ENCODE peak calls at places on chromosomes 16 and 17, in four cellular contexts. One of them, this sample, is unnamed.

GRCh38 chr17:37676115-37676925 is 33.1 kb upstream of the DDX52 start:
- DNase-seq in GM12878: no peak
- DNase-seq in K562: no peak
- DNase-seq in GM23338: no peak
- DNase-seq in this sample: no peak

GRCh38 chr16:66474750-66475199 is 47.7 kb downstream of the BEAN1 start:
- DNase-seq in GM23338: no peak
- DNase-seq in K562: no peak
- DNase-seq in GM12878: peak; percentile 9
- DNase-seq in this sample: no peak

GRCh38 chr16:87897563-87898505 is 28.5 kb upstream of the SLC7A5 start:
- DNase-seq in GM23338: no peak
- DNase-seq in GM12878: no peak
- DNase-seq in K562: no peak
- DNase-seq in this sample: no peak

GRCh38 chr17:72351884-72352346 is 231.1 kb downstream of the SOX9 start:
- DNase-seq in GM23338: peak; percentile 36
- DNase-seq in GM12878: no peak
- DNase-seq in K562: no peak
- DNase-seq in this sample: no peak

GRCh38 chr16:57628008-57628781 is at the start of gene ADGRG1:
- DNase-seq in K562: peak; percentile 89
- DNase-seq in GM23338: peak; percentile 77
- DNase-seq in GM12878: no peak
- DNase-seq in this sample: peak; percentile 71

GRCh38 chr16:53281280-53281679 is 153.0 kb upstream of the RBL2 start:
- DNase-seq in GM23338: no peak
- DNase-seq in GM12878: no peak
- DNase-seq in K562: no peak
- DNase-seq in this sample: no peak

GRCh38 chr16:21301168-21301894 is 23.2 kb upstream of the CRYM start:
- DNase-seq in K562: peak; percentile 85
- DNase-seq in GM23338: peak; percentile 81
- DNase-seq in GM12878: peak; percentile 66
- DNase-seq in this sample: peak; percentile 82

GRCh38 chr16:75627856-75628255 is 4.8 kb upstream of the ADAT1 start:
- DNase-seq in GM23338: no peak
- DNase-seq in GM12878: no peak
- DNase-seq in K562: no peak
- DNase-seq in this sample: no peak

GRCh38 chr17:79620207-79621038 is 9.6 kb upstream of the RBFOX3 start:
- DNase-seq in GM12878: no peak
- DNase-seq in GM23338: no peak
- DNase-seq in K562: no peak
- DNase-seq in this sample: no peak

GRCh38 chr17:78875738-78876597 is 27.0 kb downstream of the CEP295NL start:
- DNase-seq in K562: no peak
- DNase-seq in GM12878: no peak
- DNase-seq in GM23338: no peak
- DNase-seq in this sample: no peak

GRCh38 chr16:21214086-21214485 is 2.7 kb upstream of the ZP2 start:
- DNase-seq in GM12878: no peak
- DNase-seq in GM23338: no peak
- DNase-seq in K562: no peak
- DNase-seq in this sample: no peak

GRCh38 chr16:709651-710499 is 4.3 kb upstream of the FBXL16 start:
- DNase-seq in GM12878: no peak
- DNase-seq in GM23338: peak; percentile 79
- DNase-seq in K562: peak; percentile 85
- DNase-seq in this sample: no peak

GRCh38 chr17:74779948-74780400 is 3.8 kb upstream of the NAT9 start:
- DNase-seq in K562: no peak
- DNase-seq in GM12878: peak; percentile 63
- DNase-seq in GM23338: no peak
- DNase-seq in this sample: no peak

GRCh38 chr17:67800495-67800928 is 24.8 kb upstream of the BPTF start:
- DNase-seq in K562: peak; percentile 81
- DNase-seq in GM23338: peak; percentile 90
- DNase-seq in GM12878: peak; percentile 59
- DNase-seq in this sample: peak; percentile 83

GRCh38 chr16:54116126-54116525 is 170.5 kb downstream of the IRX3 start:
- DNase-seq in GM23338: no peak
- DNase-seq in GM12878: no peak
- DNase-seq in K562: no peak
- DNase-seq in this sample: no peak

GRCh38 chr17:60161598-60162330 is 12.0 kb downstream of the CA4 start:
- DNase-seq in K562: peak; percentile 67
- DNase-seq in GM12878: no peak
- DNase-seq in GM23338: peak; percentile 74
- DNase-seq in this sample: no peak

GRCh38 chr16:84889066-84889465 is 69.3 kb downstream of the CRISPLD2 start:
- DNase-seq in GM12878: no peak
- DNase-seq in GM23338: no peak
- DNase-seq in K562: no peak
- DNase-seq in this sample: no peak

GRCh38 chr17:42774066-42774750 is 959 bp downstream of the VPS25 start:
- DNase-seq in GM23338: no peak
- DNase-seq in GM12878: no peak
- DNase-seq in K562: no peak
- DNase-seq in this sample: no peak

GRCh38 chr16:78507576-78507975 is 408.1 kb downstream of the WWOX start:
- DNase-seq in GM12878: no peak
- DNase-seq in K562: no peak
- DNase-seq in GM23338: no peak
- DNase-seq in this sample: no peak

GRCh38 chr17:8785547-8786412 is 13.4 kb downstream of the MFSD6L start:
- DNase-seq in GM12878: no peak
- DNase-seq in K562: peak; percentile 57
- DNase-seq in GM23338: peak; percentile 95
- DNase-seq in this sample: peak; percentile 64

GRCh38 chr17:12421646-12422306 is 243.9 kb upstream of the MYOCD start:
- DNase-seq in K562: no peak
- DNase-seq in GM23338: no peak
- DNase-seq in GM12878: no peak
- DNase-seq in this sample: no peak

GRCh38 chr16:49834496-49835009 is 21.4 kb downstream of the ZNF423 start:
- DNase-seq in GM23338: peak; percentile 79
- DNase-seq in K562: no peak
- DNase-seq in GM12878: no peak
- DNase-seq in this sample: no peak

GRCh38 chr16:9092282-9092962 is 978 bp downstream of the HAPSTR1 start:
- DNase-seq in K562: peak; percentile 42
- DNase-seq in GM23338: peak; percentile 66
- DNase-seq in GM12878: no peak
- DNase-seq in this sample: no peak

GRCh38 chr16:72388007-72388406 is 216.1 kb upstream of the PMFBP1 start:
- DNase-seq in GM23338: no peak
- DNase-seq in GM12878: no peak
- DNase-seq in K562: no peak
- DNase-seq in this sample: no peak

GRCh38 chr17:8991514-8992285 is 26.2 kb upstream of the PIK3R5 start:
- DNase-seq in K562: peak; percentile 38
- DNase-seq in GM23338: peak; percentile 95
- DNase-seq in GM12878: no peak
- DNase-seq in this sample: peak; percentile 51

GRCh38 chr17:17741346-17742023 is 60.2 kb downstream of the RAI1 start:
- DNase-seq in K562: no peak
- DNase-seq in GM23338: peak; percentile 67
- DNase-seq in GM12878: no peak
- DNase-seq in this sample: no peak

GRCh38 chr17:50304781-50305404 is 30.6 kb downstream of the TMEM92 start:
- DNase-seq in K562: no peak
- DNase-seq in GM12878: no peak
- DNase-seq in GM23338: no peak
- DNase-seq in this sample: no peak

GRCh38 chr17:8189711-8190477 is at the start of gene BORCS6:
- DNase-seq in GM12878: peak; percentile 94
- DNase-seq in GM23338: peak; percentile 99
- DNase-seq in K562: peak; percentile 90
- DNase-seq in this sample: peak; percentile 96

GRCh38 chr16:84861671-84862070 is 41.9 kb downstream of the CRISPLD2 start:
- DNase-seq in GM12878: no peak
- DNase-seq in K562: no peak
- DNase-seq in GM23338: no peak
- DNase-seq in this sample: no peak

GRCh38 chr16:3734758-3735221 is 17.5 kb upstream of the TRAP1 start:
- DNase-seq in GM23338: no peak
- DNase-seq in GM12878: no peak
- DNase-seq in K562: no peak
- DNase-seq in this sample: no peak

GRCh38 chr17:57597531-57598453 is 147.3 kb downstream of the CCDC182 start:
- DNase-seq in K562: peak; percentile 50
- DNase-seq in GM23338: peak; percentile 90
- DNase-seq in GM12878: no peak
- DNase-seq in this sample: peak; percentile 65

GRCh38 chr16:1929105-1929504 is 10.9 kb upstream of the HS3ST6 start:
- DNase-seq in GM23338: peak; percentile 55
- DNase-seq in K562: peak; percentile 63
- DNase-seq in GM12878: no peak
- DNase-seq in this sample: no peak

GRCh38 chr16:50944431-50944830 is 202.5 kb downstream of the CYLD start:
- DNase-seq in GM12878: no peak
- DNase-seq in GM23338: no peak
- DNase-seq in K562: no peak
- DNase-seq in this sample: no peak
- TF ChIP-seq POLR2AphosphoS5 in GM12878: no peak
- TF ChIP-seq POLR2AphosphoS5 in GM23338: no peak
- TF ChIP-seq POLR2AphosphoS5 in K562: no peak
- TF ChIP-seq POLR2AphosphoS5 in this sample: no peak

GRCh38 chr16:24995469-24995868 is 19.7 kb downstream of the ARHGAP17 start:
- DNase-seq in K562: no peak
- DNase-seq in GM12878: no peak
- DNase-seq in GM23338: peak; percentile 60
- DNase-seq in this sample: no peak
- H2AFZ ChIP-seq in K562: no peak overlapping the region
- H2AFZ ChIP-seq in GM12878: no peak overlapping the region
- H2AFZ ChIP-seq in GM23338: no peak overlapping the region
- H2AFZ ChIP-seq in this sample: no peak overlapping the region

DNA sequence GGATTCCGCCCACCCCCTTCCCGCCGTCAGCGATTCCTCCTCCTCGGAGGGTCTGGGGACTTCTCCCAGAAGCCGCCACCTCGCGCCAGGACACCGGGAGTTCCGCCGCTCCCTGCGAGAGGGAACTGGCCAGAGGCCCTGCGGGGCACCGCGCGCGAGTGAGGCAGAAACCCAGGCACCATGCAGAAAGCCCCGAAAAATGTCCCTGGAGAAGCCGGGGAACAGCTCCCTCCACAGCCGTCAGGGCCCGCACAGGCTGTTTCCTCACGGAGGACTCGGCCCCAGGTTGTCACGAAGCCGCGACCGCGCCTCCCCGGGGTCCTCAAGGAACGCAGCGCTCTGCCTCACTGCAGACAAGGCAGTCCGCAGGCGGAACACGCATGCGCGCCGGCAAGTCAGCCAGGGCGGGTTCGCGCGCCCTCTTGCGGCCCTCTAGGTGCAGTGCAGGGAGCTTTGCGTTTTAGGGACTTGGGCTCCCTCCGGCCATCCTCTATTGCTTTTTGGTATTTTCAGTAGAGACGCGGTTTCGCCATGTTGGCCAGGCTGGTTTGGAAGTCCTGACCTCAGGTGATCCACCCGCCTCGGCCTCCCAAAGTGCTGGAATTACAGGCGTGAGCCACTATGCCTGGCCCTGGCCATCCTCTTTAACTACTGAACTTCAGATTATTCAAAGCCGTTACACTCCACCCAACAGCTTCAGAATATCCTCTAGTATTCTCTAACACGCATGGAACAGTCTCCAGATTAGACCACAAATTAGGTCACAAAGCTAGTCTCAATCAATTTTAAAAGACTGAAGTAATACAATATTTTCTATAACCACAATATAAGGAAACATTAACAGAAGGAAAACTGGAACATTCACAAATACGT is 20.3 kb upstream of the ZNF287 start:
- DNase-seq in GM12878: peak; percentile 28
- DNase-seq in K562: peak; percentile 88
- DNase-seq in GM23338: peak; percentile 95
- DNase-seq in this sample: peak; percentile 64
- TF ChIP-seq POLR2AphosphoS5 in GM12878: no peak
- TF ChIP-seq POLR2AphosphoS5 in K562: no peak
- TF ChIP-seq POLR2AphosphoS5 in GM23338: peak; percentile 79
- TF ChIP-seq POLR2AphosphoS5 in this sample: no peak

GRCh38 chr16:85927326-85927725 is 28.4 kb downstream of the IRF8 start:
- DNase-seq in GM23338: no peak
- DNase-seq in K562: no peak
- DNase-seq in GM12878: no peak
- DNase-seq in this sample: no peak
- H2AFZ ChIP-seq in GM23338: peak overlapping the region; percentile 78
- H2AFZ ChIP-seq in K562: no peak overlapping the region
- H2AFZ ChIP-seq in GM12878: no peak overlapping the region
- H2AFZ ChIP-seq in this sample: no peak overlapping the region

This sample was measured in HCT116.